ENCODE peak calls at places on chromosomes 4 and X, in five cellular contexts. Y, B, A, C and E are unnamed samples.
A peak's percentile ranks its signal among the peaks of the same experiment; 100 is the strongest.

GRCh38 chrX:101774340-101774739 is 114.7 kb upstream of the ARMCX2 start:
- DNase-seq in C (no peak), Y (no peak), B (no peak), A (no peak), E (no peak)

GRCh38 chr4:1577818-1578217 is 106.3 kb downstream of the FAM53A start:
- DNase-seq in Y (no peak), C (no peak), B (no peak), A (no peak), E (no peak)

GRCh38 chr4:186347743-186348142 is 81.8 kb downstream of the F11 start:
- DNase-seq in C (no peak), B (no peak), Y (no peak), A (no peak), E (no peak)

GRCh38 chrX:36577006-36577405 is 431.2 kb upstream of the FAM47C start:
- DNase-seq in A (no peak), C (no peak), B (no peak), Y (no peak), E (no peak)

GRCh38 chr4:14384824-14385223 is 617.5 kb upstream of the CPEB2 start:
- DNase-seq in B (no peak), Y (no peak), C (no peak), A (no peak), E (no peak)

GRCh38 chr4:153038493-153039311 is 102.6 kb downstream of the FHDC1 start:
- DNase-seq in B (no peak), C (no peak), Y (no peak), A (no peak), E (no peak)

GRCh38 chr4:75831856-75832405 is 70.3 kb downstream of the PPEF2 start:
- DNase-seq in C (no peak), Y (no peak), B (no peak), A (no peak), E (no peak)

GRCh38 chrX:39850630-39851152 is 247.1 kb downstream of the BCOR start:
- DNase-seq in A (no peak), C (peak; percentile 71), B (no peak), Y (peak; percentile 11), E (peak; percentile 2)

GRCh38 chr4:141158219-141158618 is 24.9 kb upstream of the RNF150 start:
- DNase-seq in A (no peak), B (no peak), Y (no peak), C (peak; percentile 18), E (no peak)

GRCh38 chr4:113316879-113317278 is 267.4 kb downstream of the ANK2 start:
- DNase-seq in Y (no peak), B (no peak), A (no peak), C (no peak), E (no peak)

GRCh38 chr4:138090145-138090917 is 151.8 kb downstream of the SLC7A11 start:
- DNase-seq in A (peak; percentile 43), Y (peak; percentile 72), C (peak; percentile 56), B (peak; percentile 23), E (peak; percentile 39)

GRCh38 chr4:22857411-22857810 is 164.7 kb downstream of the GBA3 start:
- DNase-seq in Y (no peak), A (no peak), B (no peak), C (no peak), E (no peak)

GRCh38 chr4:94488667-94489066 is 36.9 kb downstream of the PDLIM5 start:
- DNase-seq in A (no peak), Y (peak; percentile 45), B (no peak), C (no peak), E (no peak)

GRCh38 chrX:118347131-118347530 is 1.2 kb downstream of the WDR44 start:
- DNase-seq in A (no peak), C (peak; percentile 17), B (no peak), Y (no peak), E (no peak)

GRCh38 chrX:102627640-102628039 is 23.6 kb upstream of the GPRASP1 start:
- DNase-seq in B (no peak), A (no peak), Y (no peak), C (no peak), E (no peak)

GRCh38 chr4:122758033-122758432 is 25.5 kb downstream of the BBS12 start:
- DNase-seq in A (no peak), B (no peak), C (peak; percentile 4), Y (no peak), E (no peak)

GRCh38 chr4:150211016-150211415 is 132.8 kb downstream of the DCLK2 start:
- DNase-seq in C (no peak), Y (no peak), A (peak; percentile 75), B (peak; percentile 37), E (no peak)

GRCh38 chr4:42142586-42142985 is 9.9 kb downstream of the BEND4 start:
- DNase-seq in A (peak; percentile 53), B (no peak), Y (no peak), C (no peak), E (no peak)

GRCh38 chrX:19810809-19811208 is 76.6 kb downstream of the SH3KBP1 start:
- DNase-seq in A (no peak), C (no peak), Y (no peak), B (no peak), E (no peak)

GRCh38 chrX:117910216-117910615 is 206.4 kb downstream of the KLHL13 start:
- DNase-seq in Y (no peak), B (no peak), C (no peak), A (no peak), E (no peak)

GRCh38 chr4:185810746-185811508 is 1.1 kb downstream of the SORBS2 start:
- DNase-seq in B (no peak), C (no peak), Y (no peak), A (no peak), E (no peak)

GRCh38 chrX:34880656-34881055 is 61.9 kb upstream of the FAM47B start:
- DNase-seq in Y (peak; percentile 18), B (no peak), A (peak; percentile 4), C (no peak), E (no peak)

GRCh38 chrX:1521459-1521956 is 15.5 kb downstream of the P2RY8 start:
- DNase-seq in B (no peak), A (no peak), C (peak; percentile 97), Y (no peak), E (no peak)

GRCh38 chrX:149827254-149827653 is 45.5 kb downstream of the MAGEA9 start:
- DNase-seq in A (no peak), B (no peak), Y (no peak), C (no peak), E (no peak)

GRCh38 chr4:86895692-86896488 is 3.7 kb upstream of the C4orf36 start:
- DNase-seq in B (no peak), A (no peak), Y (no peak), C (peak; percentile 68), E (no peak)

GRCh38 chr4:1044469-1045192 is 33.2 kb downstream of the FGFRL1 start:
- DNase-seq in A (no peak), C (no peak), Y (no peak), B (no peak), E (no peak)

GRCh38 chr4:169612869-169613859 is 781 bp upstream of the NEK1 start:
- DNase-seq in B (peak; percentile 38), A (peak; percentile 60), Y (no peak), C (peak; percentile 54), E (peak; percentile 21)

GRCh38 chrX:1164322-1165288 is 47.8 kb downstream of the CRLF2 start:
- DNase-seq in C (peak; percentile 36), Y (no peak), B (no peak), A (peak; percentile 42), E (no peak)

GRCh38 chrX:111131572-111131971 is 35.6 kb downstream of the PAK3 start:
- DNase-seq in C (no peak), A (no peak), B (no peak), Y (no peak), E (no peak)